ENCODE peak calls at places on chromosomes 11 and 22, in four cellular contexts. One of them, this sample, is unnamed.

GRCh38 chr22:22085702-22086500 is 103.3 kb upstream of the TOP3B start:
- DNase-seq in CD8-positive, alpha-beta memory T cell: no peak
- DNase-seq in M059J: peak; percentile 54
- DNase-seq in hypothalamus: no peak
- DNase-seq in this sample: no peak

GRCh38 chr22:19260804-19261203 is 30.7 kb downstream of the CLTCL1 start:
- DNase-seq in hypothalamus: no peak
- DNase-seq in CD8-positive, alpha-beta memory T cell: peak; percentile 25
- DNase-seq in M059J: no peak
- DNase-seq in this sample: no peak

GRCh38 chr22:47032956-47033647 is 270.7 kb downstream of the TBC1D22A start:
- DNase-seq in CD8-positive, alpha-beta memory T cell: no peak
- DNase-seq in hypothalamus: no peak
- DNase-seq in M059J: no peak
- DNase-seq in this sample: no peak

GRCh38 chr11:88015170-88015569 is 160.1 kb downstream of the RAB38 start:
- DNase-seq in CD8-positive, alpha-beta memory T cell: no peak
- DNase-seq in M059J: no peak
- DNase-seq in hypothalamus: no peak
- DNase-seq in this sample: no peak

GRCh38 chr22:28440517-28441366 is 238.9 kb downstream of the TTC28 start:
- DNase-seq in M059J: peak; percentile 49
- DNase-seq in CD8-positive, alpha-beta memory T cell: no peak
- DNase-seq in hypothalamus: no peak
- DNase-seq in this sample: peak; percentile 13

GRCh38 chr11:44065161-44065571 is 904 bp upstream of the ACCS start:
- DNase-seq in hypothalamus: no peak
- DNase-seq in CD8-positive, alpha-beta memory T cell: no peak
- DNase-seq in M059J: peak; percentile 5
- DNase-seq in this sample: no peak

GRCh38 chr11:44611687-44612437 is 46.4 kb downstream of the CD82 start:
- DNase-seq in hypothalamus: no peak
- DNase-seq in M059J: peak; percentile 51
- DNase-seq in CD8-positive, alpha-beta memory T cell: peak; percentile 61
- DNase-seq in this sample: no peak

GRCh38 chr22:28021116-28021997 is 102.3 kb upstream of the PITPNB start:
- DNase-seq in M059J: no peak
- DNase-seq in CD8-positive, alpha-beta memory T cell: no peak
- DNase-seq in hypothalamus: no peak
- DNase-seq in this sample: peak; percentile 6

GRCh38 chr11:107370390-107370789 is 87.2 kb downstream of the CWF19L2 start:
- DNase-seq in CD8-positive, alpha-beta memory T cell: no peak
- DNase-seq in hypothalamus: no peak
- DNase-seq in M059J: peak; percentile 43
- DNase-seq in this sample: no peak

GRCh38 chr11:113161671-113162589 is 152.5 kb upstream of the TTC12 start:
- DNase-seq in hypothalamus: no peak
- DNase-seq in M059J: no peak
- DNase-seq in CD8-positive, alpha-beta memory T cell: no peak
- DNase-seq in this sample: no peak

GRCh38 chr22:22710719-22711531 is 66.5 kb downstream of the GGTLC2 start:
- DNase-seq in M059J: peak; percentile 15
- DNase-seq in CD8-positive, alpha-beta memory T cell: peak; percentile 62
- DNase-seq in hypothalamus: no peak
- DNase-seq in this sample: no peak

GRCh38 chr11:19053909-19054308 is 6.6 kb downstream of the MRGPRX2 start:
- DNase-seq in M059J: no peak
- DNase-seq in CD8-positive, alpha-beta memory T cell: no peak
- DNase-seq in hypothalamus: no peak
- DNase-seq in this sample: no peak

GRCh38 chr11:134920851-134921608 is 509.0 kb upstream of the B3GAT1 start:
- DNase-seq in hypothalamus: no peak
- DNase-seq in CD8-positive, alpha-beta memory T cell: no peak
- DNase-seq in M059J: no peak
- DNase-seq in this sample: no peak

GRCh38 chr22:39467390-39467901 is 10.6 kb downstream of the MGAT3 start:
- DNase-seq in hypothalamus: no peak
- DNase-seq in CD8-positive, alpha-beta memory T cell: no peak
- DNase-seq in M059J: no peak
- DNase-seq in this sample: no peak

GRCh38 chr11:43916621-43917020 is 25.8 kb upstream of the C11orf96 start:
- DNase-seq in M059J: no peak
- DNase-seq in hypothalamus: no peak
- DNase-seq in CD8-positive, alpha-beta memory T cell: no peak
- DNase-seq in this sample: no peak

GRCh38 chr11:62999156-62999555 is 14.4 kb upstream of the SLC22A6 start:
- DNase-seq in CD8-positive, alpha-beta memory T cell: no peak
- DNase-seq in hypothalamus: no peak
- DNase-seq in M059J: no peak
- DNase-seq in this sample: no peak

GRCh38 chr22:49216579-49216978 is 611.1 kb downstream of the BRD1 start:
- DNase-seq in hypothalamus: no peak
- DNase-seq in M059J: no peak
- DNase-seq in CD8-positive, alpha-beta memory T cell: no peak
- DNase-seq in this sample: no peak

GRCh38 chr22:27799334-27800249 is 2.0 kb downstream of the MN1 start:
- DNase-seq in hypothalamus: no peak
- DNase-seq in CD8-positive, alpha-beta memory T cell: no peak
- DNase-seq in M059J: peak; percentile 54
- DNase-seq in this sample: no peak

GRCh38 chr11:66843776-66844495 is 695 bp downstream of the RCE1 start:
- DNase-seq in CD8-positive, alpha-beta memory T cell: no peak
- DNase-seq in M059J: no peak
- DNase-seq in hypothalamus: no peak
- DNase-seq in this sample: peak; percentile 16

GRCh38 chr11:126194121-126194543 is 17.3 kb downstream of the RPUSD4 start:
- DNase-seq in M059J: peak; percentile 40
- DNase-seq in CD8-positive, alpha-beta memory T cell: peak; percentile 24
- DNase-seq in hypothalamus: peak; percentile 1
- DNase-seq in this sample: peak; percentile 70

GRCh38 chr11:120539681-120540369 is 28.3 kb downstream of the GRIK4 start:
- DNase-seq in M059J: peak; percentile 96
- DNase-seq in CD8-positive, alpha-beta memory T cell: no peak
- DNase-seq in hypothalamus: no peak
- DNase-seq in this sample: no peak

GRCh38 chr11:127191689-127192088 is 191.1 kb upstream of the KIRREL3 start:
- DNase-seq in hypothalamus: no peak
- DNase-seq in M059J: no peak
- DNase-seq in CD8-positive, alpha-beta memory T cell: no peak
- DNase-seq in this sample: no peak

GRCh38 chr22:49192857-49193250 is 634.8 kb downstream of the BRD1 start:
- DNase-seq in M059J: no peak
- DNase-seq in CD8-positive, alpha-beta memory T cell: no peak
- DNase-seq in hypothalamus: no peak
- DNase-seq in this sample: no peak

GRCh38 chr22:46417769-46418168 is 82.3 kb downstream of the TRMU start:
- DNase-seq in CD8-positive, alpha-beta memory T cell: no peak
- DNase-seq in M059J: no peak
- DNase-seq in hypothalamus: no peak
- DNase-seq in this sample: no peak

GRCh38 chr11:60954421-60954820 is 2.4 kb upstream of the SLC15A3 start:
- DNase-seq in CD8-positive, alpha-beta memory T cell: no peak
- DNase-seq in M059J: no peak
- DNase-seq in hypothalamus: no peak
- DNase-seq in this sample: no peak

GRCh38 chr22:42188808-42189447 is 58.3 kb upstream of the CYP2D6 start:
- DNase-seq in M059J: peak; percentile 57
- DNase-seq in CD8-positive, alpha-beta memory T cell: no peak
- DNase-seq in hypothalamus: no peak
- DNase-seq in this sample: no peak

GRCh38 chr22:33240901-33241300 is 182.7 kb upstream of the SYN3 start:
- DNase-seq in M059J: peak; percentile 7
- DNase-seq in hypothalamus: no peak
- DNase-seq in CD8-positive, alpha-beta memory T cell: no peak
- DNase-seq in this sample: no peak

GRCh38 chr11:101407324-101407723 is 176.5 kb downstream of the TRPC6 start:
- DNase-seq in CD8-positive, alpha-beta memory T cell: no peak
- DNase-seq in hypothalamus: no peak
- DNase-seq in M059J: peak; percentile 39
- DNase-seq in this sample: no peak

GRCh38 chr22:24423519-24424000 is 3.8 kb upstream of the ADORA2A start:
- DNase-seq in CD8-positive, alpha-beta memory T cell: peak; percentile 57
- DNase-seq in M059J: no peak
- DNase-seq in hypothalamus: no peak
- DNase-seq in this sample: peak; percentile 92

GRCh38 chr11:100923555-100923954 is 206.1 kb downstream of the PGR start:
- DNase-seq in hypothalamus: no peak
- DNase-seq in M059J: peak; percentile 34
- DNase-seq in CD8-positive, alpha-beta memory T cell: no peak
- DNase-seq in this sample: no peak

GRCh38 chr11:65506770-65507485 is 8.1 kb downstream of the MALAT1 start:
- DNase-seq in M059J: peak; percentile 99
- DNase-seq in hypothalamus: no peak
- DNase-seq in CD8-positive, alpha-beta memory T cell: no peak
- DNase-seq in this sample: no peak

GRCh38 chr11:130131957-130132850 is 27.4 kb upstream of the ST14 start:
- DNase-seq in M059J: peak; percentile 65
- DNase-seq in hypothalamus: no peak
- DNase-seq in CD8-positive, alpha-beta memory T cell: peak; percentile 53
- DNase-seq in this sample: peak; percentile 48

GRCh38 chr11:70731670-70732492 is 333.6 kb downstream of the CTTN start:
- DNase-seq in M059J: no peak
- DNase-seq in hypothalamus: no peak
- DNase-seq in CD8-positive, alpha-beta memory T cell: no peak
- DNase-seq in this sample: no peak